ENCODE peak calls at places on chromosomes 12 and 14, in six cellular contexts. One of them, this sample, is unnamed. For H3K36me3, the result is how much of the 10 kb centered on the place peaks cover.

GRCh38 chr14:103697601-103698379 is 17.5 kb downstream of the XRCC3 start:
- DNase-seq in transverse colon: no peak
- DNase-seq in aorta: peak
- DNase-seq in BJ: no peak
- DNase-seq in left lung: peak
- DNase-seq in brain microvascular endothelial cell: no peak
- DNase-seq in this sample: no peak

GRCh38 chr14:71130491-71131179 is 223.4 kb downstream of the PCNX1 start:
- DNase-seq in transverse colon: no peak
- DNase-seq in aorta: no peak
- DNase-seq in BJ: no peak
- DNase-seq in left lung: no peak
- DNase-seq in brain microvascular endothelial cell: peak
- DNase-seq in this sample: no peak

GRCh38 chr12:22312336-22312735 is 22.2 kb downstream of the ST8SIA1 start:
- DNase-seq in transverse colon: no peak
- DNase-seq in aorta: peak
- DNase-seq in BJ: no peak
- DNase-seq in left lung: no peak
- DNase-seq in brain microvascular endothelial cell: peak
- DNase-seq in this sample: no peak

GRCh38 chr14:105030194-105030593 is 9.3 kb upstream of the CDCA4 start:
- DNase-seq in transverse colon: no peak
- DNase-seq in aorta: no peak
- DNase-seq in BJ: no peak
- DNase-seq in left lung: peak
- DNase-seq in brain microvascular endothelial cell: no peak
- DNase-seq in this sample: no peak

GRCh38 chr14:22691171-22691570 is 47.0 kb upstream of the OR6J1 start:
- DNase-seq in transverse colon: no peak
- DNase-seq in aorta: no peak
- DNase-seq in BJ: peak
- DNase-seq in left lung: no peak
- DNase-seq in brain microvascular endothelial cell: peak
- DNase-seq in this sample: no peak

GRCh38 chr12:31005944-31006361 is 67.7 kb upstream of the DDX11 start:
- DNase-seq in transverse colon: no peak
- DNase-seq in aorta: no peak
- DNase-seq in BJ: peak
- DNase-seq in left lung: no peak
- DNase-seq in brain microvascular endothelial cell: peak
- DNase-seq in this sample: no peak

GRCh38 chr14:76473381-76474263 is 97.7 kb downstream of the ESRRB start:
- DNase-seq in transverse colon: no peak
- DNase-seq in aorta: no peak
- DNase-seq in BJ: no peak
- DNase-seq in left lung: no peak
- DNase-seq in brain microvascular endothelial cell: no peak
- DNase-seq in this sample: no peak

GRCh38 chr14:60926002-60926401 is 54.9 kb downstream of the TRMT5 start:
- DNase-seq in transverse colon: no peak
- DNase-seq in aorta: no peak
- DNase-seq in BJ: no peak
- DNase-seq in left lung: no peak
- DNase-seq in brain microvascular endothelial cell: no peak
- DNase-seq in this sample: no peak

GRCh38 chr12:87685696-87686095 is 343.5 kb downstream of the C12orf50 start:
- DNase-seq in transverse colon: no peak
- DNase-seq in aorta: no peak
- DNase-seq in BJ: no peak
- DNase-seq in left lung: no peak
- DNase-seq in brain microvascular endothelial cell: no peak
- DNase-seq in this sample: no peak

GRCh38 chr12:105351523-105351922 is 21.0 kb downstream of the C12orf75 start:
- DNase-seq in transverse colon: no peak
- DNase-seq in aorta: no peak
- DNase-seq in BJ: no peak
- DNase-seq in left lung: no peak
- DNase-seq in brain microvascular endothelial cell: no peak
- DNase-seq in this sample: no peak

GRCh38 chr14:69924181-69924580 is 45.0 kb downstream of the SMOC1 start:
- DNase-seq in transverse colon: no peak
- DNase-seq in aorta: no peak
- DNase-seq in BJ: no peak
- DNase-seq in left lung: no peak
- DNase-seq in brain microvascular endothelial cell: no peak
- DNase-seq in this sample: no peak

GRCh38 chr14:44316647-44317432 is 190.2 kb downstream of the FSCB start:
- DNase-seq in transverse colon: peak
- DNase-seq in aorta: no peak
- DNase-seq in BJ: no peak
- DNase-seq in left lung: no peak
- DNase-seq in brain microvascular endothelial cell: peak
- DNase-seq in this sample: peak

GRCh38 chr14:90836692-90837063 is 20.4 kb upstream of the TTC7B start:
- DNase-seq in transverse colon: no peak
- DNase-seq in aorta: no peak
- DNase-seq in BJ: no peak
- DNase-seq in left lung: no peak
- DNase-seq in brain microvascular endothelial cell: no peak
- DNase-seq in this sample: no peak

GRCh38 chr12:62434504-62435336 is 31.9 kb upstream of the MON2 start:
- DNase-seq in transverse colon: peak
- DNase-seq in aorta: no peak
- DNase-seq in BJ: no peak
- DNase-seq in left lung: peak
- DNase-seq in brain microvascular endothelial cell: no peak
- DNase-seq in this sample: no peak

GRCh38 chr12:6524648-6525047 is 9.7 kb upstream of the GAPDH start:
- DNase-seq in transverse colon: no peak
- DNase-seq in aorta: no peak
- DNase-seq in BJ: no peak
- DNase-seq in left lung: no peak
- DNase-seq in brain microvascular endothelial cell: no peak
- DNase-seq in this sample: no peak

GRCh38 chr12:96265400-96265799 is 71.2 kb downstream of the ELK3 start:
- DNase-seq in transverse colon: no peak
- DNase-seq in aorta: no peak
- DNase-seq in BJ: no peak
- DNase-seq in left lung: no peak
- DNase-seq in brain microvascular endothelial cell: no peak
- DNase-seq in this sample: no peak
- H3K36me3 ChIP-seq in transverse colon: under half
- H3K36me3 ChIP-seq in aorta: under half
- H3K36me3 ChIP-seq in BJ: under half
- H3K36me3 ChIP-seq in left lung: half or more
- H3K36me3 ChIP-seq in brain microvascular endothelial cell: under half
- H3K36me3 ChIP-seq in this sample: under half

GRCh38 chr12:132772551-132772950 is 10.9 kb upstream of the ANKLE2 start:
- DNase-seq in transverse colon: peak
- DNase-seq in aorta: peak
- DNase-seq in BJ: no peak
- DNase-seq in left lung: no peak
- DNase-seq in brain microvascular endothelial cell: no peak
- DNase-seq in this sample: no peak
- H3K36me3 ChIP-seq in transverse colon: under half
- H3K36me3 ChIP-seq in aorta: under half
- H3K36me3 ChIP-seq in BJ: half or more
- H3K36me3 ChIP-seq in left lung: half or more
- H3K36me3 ChIP-seq in brain microvascular endothelial cell: half or more
- H3K36me3 ChIP-seq in this sample: under half

DNA sequence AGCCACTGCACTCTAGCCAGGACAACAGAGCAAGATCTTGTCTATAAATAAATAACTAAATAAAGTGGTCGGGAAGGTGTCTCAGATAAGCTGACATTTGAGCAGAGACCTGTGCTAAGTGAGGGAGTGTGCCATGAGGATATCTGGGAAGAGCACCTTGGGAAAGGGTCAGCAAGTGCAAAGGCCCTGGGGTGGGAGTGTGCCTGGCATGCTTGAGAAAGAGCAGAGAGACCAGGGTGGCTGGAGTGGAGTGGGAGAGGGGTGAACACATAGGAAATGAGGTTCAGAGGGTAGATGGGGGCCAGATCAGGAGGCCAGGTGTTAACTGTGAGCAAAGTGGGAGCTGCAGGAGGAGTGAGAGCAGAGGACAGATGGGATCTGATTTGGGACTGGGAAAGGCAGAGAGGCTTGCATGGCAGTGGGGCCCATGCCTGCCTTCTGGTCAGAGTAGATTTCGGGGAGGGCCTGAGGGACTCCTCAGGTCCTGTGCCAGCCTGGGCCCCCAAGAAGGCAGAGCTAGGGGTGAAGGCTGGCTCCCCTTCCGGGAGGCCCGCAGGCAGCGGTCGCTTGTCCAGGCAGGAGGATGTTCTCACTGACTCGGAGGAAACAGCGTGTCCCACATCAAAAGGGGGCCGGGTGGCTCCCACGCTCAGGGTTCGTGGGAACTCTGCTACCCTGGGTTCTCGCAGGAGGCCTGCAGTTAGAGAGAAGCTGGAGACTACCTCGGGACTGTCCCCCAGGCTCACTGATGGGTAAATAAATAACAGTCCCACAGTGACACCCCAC is 32.6 kb downstream of the DTX1 start:
- DNase-seq in transverse colon: peak
- DNase-seq in aorta: no peak
- DNase-seq in BJ: no peak
- DNase-seq in left lung: peak
- DNase-seq in brain microvascular endothelial cell: no peak
- DNase-seq in this sample: no peak
- H3K36me3 ChIP-seq in transverse colon: under half
- H3K36me3 ChIP-seq in aorta: under half
- H3K36me3 ChIP-seq in BJ: under half
- H3K36me3 ChIP-seq in left lung: under half
- H3K36me3 ChIP-seq in brain microvascular endothelial cell: under half
- H3K36me3 ChIP-seq in this sample: under half

DNA sequence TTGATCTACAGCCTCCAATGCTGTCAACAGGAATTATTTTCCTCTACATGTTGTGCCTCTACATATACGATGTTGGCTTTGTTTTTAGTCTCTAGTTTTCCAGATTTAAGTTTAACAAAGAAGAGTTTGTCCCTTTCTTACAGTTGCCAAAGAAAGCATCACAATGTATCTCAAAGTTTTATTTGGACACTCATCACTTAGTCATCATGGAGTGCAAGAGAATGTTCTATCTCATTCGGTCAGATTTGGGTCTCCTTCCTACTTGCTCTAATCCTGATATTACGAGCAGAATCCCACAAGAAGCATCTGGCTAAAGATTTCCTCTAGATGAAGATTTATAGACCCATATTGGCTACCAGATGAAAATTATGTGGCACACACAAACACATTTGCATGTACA is 326.6 kb downstream of the SLC6A15 start:
- DNase-seq in transverse colon: no peak
- DNase-seq in aorta: no peak
- DNase-seq in BJ: peak
- DNase-seq in left lung: no peak
- DNase-seq in brain microvascular endothelial cell: peak
- DNase-seq in this sample: no peak
- H3K36me3 ChIP-seq in transverse colon: under half
- H3K36me3 ChIP-seq in aorta: under half
- H3K36me3 ChIP-seq in BJ: under half
- H3K36me3 ChIP-seq in left lung: under half
- H3K36me3 ChIP-seq in brain microvascular endothelial cell: under half
- H3K36me3 ChIP-seq in this sample: under half

GRCh38 chr14:95434161-95434560 is 82.3 kb downstream of the SYNE3 start:
- DNase-seq in transverse colon: no peak
- DNase-seq in aorta: no peak
- DNase-seq in BJ: no peak
- DNase-seq in left lung: no peak
- DNase-seq in brain microvascular endothelial cell: no peak
- DNase-seq in this sample: no peak
- H3K36me3 ChIP-seq in transverse colon: under half
- H3K36me3 ChIP-seq in aorta: under half
- H3K36me3 ChIP-seq in BJ: under half
- H3K36me3 ChIP-seq in left lung: half or more
- H3K36me3 ChIP-seq in brain microvascular endothelial cell: under half
- H3K36me3 ChIP-seq in this sample: under half

DNA sequence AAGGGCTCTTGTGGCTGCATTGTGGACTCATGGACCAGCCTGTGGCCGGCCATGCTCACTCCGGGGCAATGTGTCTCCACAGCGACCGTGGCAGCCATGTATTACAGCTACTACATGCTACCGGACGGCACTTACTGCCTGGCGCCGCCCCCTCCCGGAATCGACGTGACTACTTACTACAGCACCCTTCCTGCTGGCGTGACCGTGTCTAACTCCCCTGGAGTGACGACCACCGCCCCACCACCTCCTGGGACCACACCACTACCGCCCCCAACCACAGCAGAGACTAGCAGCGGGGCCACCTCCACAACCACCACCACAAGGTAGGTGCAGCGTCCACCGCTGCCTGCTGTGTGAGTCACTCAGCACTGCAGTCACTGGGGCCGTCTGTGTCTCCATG is 42.2 kb downstream of the SFSWAP start:
- DNase-seq in transverse colon: no peak
- DNase-seq in aorta: no peak
- DNase-seq in BJ: no peak
- DNase-seq in left lung: no peak
- DNase-seq in brain microvascular endothelial cell: no peak
- DNase-seq in this sample: no peak
- H3K36me3 ChIP-seq in transverse colon: under half
- H3K36me3 ChIP-seq in aorta: under half
- H3K36me3 ChIP-seq in BJ: under half
- H3K36me3 ChIP-seq in left lung: half or more
- H3K36me3 ChIP-seq in brain microvascular endothelial cell: under half
- H3K36me3 ChIP-seq in this sample: under half

GRCh38 chr12:53306826-53307225 is 7.3 kb downstream of the MYG1 start:
- DNase-seq in transverse colon: no peak
- DNase-seq in aorta: no peak
- DNase-seq in BJ: no peak
- DNase-seq in left lung: no peak
- DNase-seq in brain microvascular endothelial cell: no peak
- DNase-seq in this sample: no peak
- H3K36me3 ChIP-seq in transverse colon: under half
- H3K36me3 ChIP-seq in aorta: under half
- H3K36me3 ChIP-seq in BJ: under half
- H3K36me3 ChIP-seq in left lung: half or more
- H3K36me3 ChIP-seq in brain microvascular endothelial cell: half or more
- H3K36me3 ChIP-seq in this sample: under half

GRCh38 chr12:12983420-12984035 is 16.5 kb downstream of the HEBP1 start:
- DNase-seq in transverse colon: no peak
- DNase-seq in aorta: no peak
- DNase-seq in BJ: no peak
- DNase-seq in left lung: no peak
- DNase-seq in brain microvascular endothelial cell: peak
- DNase-seq in this sample: peak
- H3K36me3 ChIP-seq in transverse colon: under half
- H3K36me3 ChIP-seq in aorta: under half
- H3K36me3 ChIP-seq in BJ: under half
- H3K36me3 ChIP-seq in left lung: half or more
- H3K36me3 ChIP-seq in brain microvascular endothelial cell: under half
- H3K36me3 ChIP-seq in this sample: under half

This sample was measured in hepatocyte.